ENCODE peak calls at places on chromosomes 2 and 18, in four cellular contexts. X is left ventricle myocardium inferior, F is thyroid gland, J is PC-9. T is an unnamed sample.

GRCh38 chr2:129191530-129191929 is 787.9 kb upstream of the RAB6C start:
- DNase-seq in F (no peak), J (peak), X (no peak), T (no peak)

GRCh38 chr18:71209944-71210343 is 921.1 kb downstream of the SOCS6 start:
- DNase-seq in X (no peak), F (no peak), J (no peak), T (no peak)

GRCh38 chr2:17146358-17146757 is 371.9 kb downstream of the RAD51AP2 start:
- DNase-seq in X (no peak), F (no peak), J (no peak), T (no peak)

GRCh38 chr18:13813271-13813849 is 10.6 kb upstream of the MC5R start:
- DNase-seq in J (peak), F (peak), X (peak), T (peak)

GRCh38 chr2:230974096-230974913 is 21.6 kb upstream of the SPATA3 start:
- DNase-seq in X (no peak), F (no peak), J (no peak), T (no peak)

GRCh38 chr18:44693030-44693784 is 12.5 kb downstream of the SETBP1 start:
- DNase-seq in X (no peak), F (peak), J (no peak), T (no peak)

GRCh38 chr18:11502368-11502767 is 107.0 kb upstream of the SLC35G4 start:
- DNase-seq in J (no peak), X (no peak), F (no peak), T (no peak)

GRCh38 chr2:190887089-190887488 is 6.5 kb downstream of the GLS start:
- DNase-seq in F (no peak), J (no peak), X (no peak), T (no peak)

GRCh38 chr18:2478662-2479061 is 92.6 kb downstream of the METTL4 start:
- DNase-seq in F (no peak), J (no peak), X (no peak), T (no peak)

GRCh38 chr2:239246723-239247122 is 154.1 kb downstream of the HDAC4 start:
- DNase-seq in X (no peak), F (peak), J (peak), T (no peak)

GRCh38 chr2:191218292-191218898 is 26.8 kb upstream of the MYO1B start:
- DNase-seq in F (peak), X (no peak), J (peak), T (peak)

GRCh38 chr2:151337643-151338042 is 19.7 kb upstream of the TNFAIP6 start:
- DNase-seq in X (no peak), J (no peak), F (no peak), T (no peak)

GRCh38 chr2:156956161-156956560 is 301.3 kb upstream of the GALNT5 start:
- DNase-seq in F (no peak), X (no peak), J (no peak), T (no peak)

GRCh38 chr2:66539452-66539851 is 104.5 kb downstream of the MEIS1 start:
- DNase-seq in X (no peak), J (no peak), F (no peak), T (no peak)

GRCh38 chr2:15554525-15555218 is 6.5 kb downstream of the NBAS start:
- DNase-seq in F (no peak), J (no peak), X (no peak), T (no peak)

GRCh38 chr2:177806025-177806424 is 266.6 kb downstream of the PDE11A start:
- DNase-seq in J (no peak), F (no peak), X (no peak), T (no peak)

GRCh38 chr2:158002079-158002478 is 99.6 kb upstream of the UPP2 start:
- DNase-seq in F (no peak), J (no peak), X (no peak), T (no peak)

GRCh38 chr18:32576296-32576916 is 105.7 kb upstream of the GAREM1 start:
- DNase-seq in X (no peak), F (peak), J (no peak), T (peak)

GRCh38 chr18:7733642-7734041 is 166.5 kb downstream of the PTPRM start:
- DNase-seq in J (no peak), X (no peak), F (no peak), T (no peak)

GRCh38 chr2:83368461-83368860 is 1090.6 kb downstream of the SUCLG1 start:
- DNase-seq in J (no peak), X (no peak), F (no peak), T (no peak)

GRCh38 chr18:11955299-11956029 is 25.8 kb upstream of the IMPA2 start:
- DNase-seq in J (no peak), X (no peak), F (peak), T (peak)

GRCh38 chr2:73307720-73308119 is 14.4 kb upstream of the EGR4 start:
- DNase-seq in F (no peak), X (no peak), J (no peak), T (no peak)

GRCh38 chr2:118197011-118197695 is 108.9 kb downstream of the INSIG2 start:
- DNase-seq in X (no peak), J (no peak), F (no peak), T (no peak)

GRCh38 chr2:120829633-120830025 is 94.0 kb downstream of the GLI2 start:
- DNase-seq in J (no peak), F (no peak), X (no peak), T (no peak)

GRCh38 chr18:80243204-80243603 is 4.1 kb downstream of the PARD6G start:
- DNase-seq in F (no peak), X (no peak), J (no peak), T (no peak)

GRCh38 chr18:495017-495416 is 5.5 kb downstream of the COLEC12 start:
- DNase-seq in F (no peak), X (no peak), J (no peak), T (no peak)

GRCh38 chr2:62941413-62941812 is 109.2 kb upstream of the OTX1 start:
- DNase-seq in J (no peak), F (no peak), X (no peak), T (no peak)

GRCh38 chr2:238381341-238382130 is 45.2 kb upstream of the ASB1 start:
- DNase-seq in X (no peak), F (no peak), J (no peak), T (no peak)

GRCh38 chr18:52636536-52636935 is 296.5 kb downstream of the DCC start:
- DNase-seq in J (no peak), X (no peak), F (no peak), T (no peak)

GRCh38 chr2:34408100-34408499 is 809.0 kb upstream of the FAM98A start:
- DNase-seq in F (no peak), X (no peak), J (no peak), T (no peak)

GRCh38 chr2:112465373-112465772 is 16.6 kb upstream of the TTL start:
- DNase-seq in F (no peak), X (no peak), J (no peak), T (no peak)

GRCh38 chr2:28810384-28811285 is at the start of gene SPDYA:
- DNase-seq in X (peak), J (no peak), F (peak), T (peak)

GRCh38 chr18:48804856-48805610 is 145.7 kb downstream of the SMAD7 start:
- DNase-seq in J (no peak), F (no peak), X (peak), T (peak)

GRCh38 chr2:222912117-222912516 is 51.3 kb downstream of the ACSL3 start:
- DNase-seq in F (no peak), J (no peak), X (no peak), T (no peak)

DNA sequence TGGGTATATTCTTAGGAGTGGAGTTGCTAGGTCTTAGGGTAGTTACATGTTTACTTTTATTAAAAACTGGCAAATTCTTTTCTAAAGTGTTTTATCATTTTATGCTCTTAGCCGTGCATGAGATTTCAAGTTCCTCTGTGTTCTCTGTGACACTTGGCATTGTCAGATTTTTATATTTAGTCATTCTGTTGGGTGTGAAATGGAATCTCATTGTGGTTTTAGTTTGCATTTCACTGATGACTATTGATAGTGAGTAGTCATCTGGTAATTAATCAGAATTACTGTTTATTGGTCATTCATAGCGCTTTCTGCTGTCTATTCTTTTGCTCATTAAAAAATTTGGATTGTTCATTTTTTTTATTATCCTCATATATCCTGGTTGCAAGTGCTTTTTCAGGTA is 34.1 kb downstream of the RAB3GAP1 start:
- DNase-seq in F (no peak), X (no peak), J (no peak), T (no peak)
- TF ChIP-seq CTCF in F (no peak), X (no peak), J (no peak), T (no peak)

GRCh38 chr2:85164145-85164559 is 31.0 kb downstream of the TCF7L1 start:
- DNase-seq in J (no peak), X (no peak), F (no peak), T (no peak)
- TF ChIP-seq CTCF in J (no peak), X (no peak), F (no peak), T (no peak)

DNA sequence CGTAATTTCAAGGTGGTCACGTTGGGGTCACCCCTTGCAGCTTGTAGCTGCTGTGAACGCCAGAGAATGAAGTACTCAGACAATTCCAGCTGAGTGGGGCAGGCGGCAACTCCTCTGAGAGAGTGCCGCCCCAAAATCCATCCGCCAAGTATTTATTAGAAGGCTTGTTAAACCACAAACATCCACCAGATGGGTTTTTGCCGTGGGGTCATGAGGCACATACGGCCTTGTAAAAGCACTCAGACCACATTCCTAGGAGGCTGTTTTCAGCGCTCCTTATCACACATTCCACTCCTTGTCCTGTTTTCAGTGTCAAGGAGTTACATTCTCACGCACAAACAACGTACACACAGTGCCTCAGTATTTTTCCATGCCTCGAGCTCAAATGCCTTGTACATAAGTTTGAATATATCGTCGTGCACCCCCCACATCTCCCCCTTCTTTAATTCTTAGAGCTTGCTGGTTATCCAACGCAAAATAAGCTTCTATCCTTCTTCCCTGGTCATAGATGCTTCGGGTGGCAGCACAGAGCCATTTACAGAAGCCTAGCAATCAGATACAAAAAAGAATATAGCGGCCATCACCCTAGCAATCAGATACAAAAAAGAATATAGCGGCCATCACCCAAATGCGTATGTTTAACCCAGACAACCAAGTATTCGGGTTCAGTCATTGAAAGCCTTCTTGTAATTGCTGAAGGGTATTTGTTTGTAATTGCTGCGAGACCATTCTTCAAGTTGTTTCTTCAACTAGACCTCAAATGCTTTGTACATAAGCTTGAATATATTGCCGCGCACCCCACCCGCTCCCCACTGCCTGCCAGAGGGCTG is 7.3 kb downstream of the ALPP start:
- DNase-seq in J (peak), F (no peak), X (no peak), T (no peak)
- TF ChIP-seq CTCF in J (no peak), F (no peak), X (no peak), T (no peak)

DNA sequence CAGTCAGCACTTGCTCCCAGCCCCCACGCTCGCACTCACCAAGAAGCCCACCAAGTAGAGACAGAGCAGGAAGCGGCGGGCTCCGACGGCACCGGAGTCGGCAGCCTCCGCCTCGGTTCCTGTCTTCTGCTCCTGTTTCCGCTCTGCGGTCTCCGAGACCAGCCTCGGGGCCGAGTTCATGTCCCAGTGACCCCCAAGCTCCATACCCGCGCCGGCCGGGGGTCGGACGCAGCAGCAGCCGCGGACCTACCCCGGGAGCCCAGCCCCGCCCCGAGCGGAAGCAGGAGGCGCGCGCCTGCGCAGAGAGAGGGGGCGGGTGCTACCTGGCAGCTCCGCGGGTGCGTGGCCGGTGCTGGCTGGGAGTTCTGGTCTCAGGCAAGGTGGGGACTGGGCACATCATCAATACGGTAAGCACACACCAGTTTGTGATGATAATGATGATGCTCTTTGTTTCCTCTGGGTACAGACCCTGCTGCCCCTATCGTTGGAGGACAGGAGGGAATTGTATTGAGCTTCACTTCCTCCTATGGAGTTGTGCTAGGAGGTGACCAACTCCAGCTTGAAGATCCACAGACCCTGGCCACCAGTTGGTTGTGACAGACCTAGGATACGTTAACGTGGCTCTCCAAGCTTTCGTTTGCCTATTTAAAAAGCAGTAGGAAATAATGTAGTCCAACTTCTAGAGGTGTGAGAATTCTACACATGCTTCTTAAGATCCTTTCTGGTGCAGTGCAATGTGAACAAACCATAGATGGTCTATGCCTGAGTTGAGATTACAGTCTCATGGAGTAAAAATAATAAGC is 25.0 kb upstream of the TMEM182 start:
- DNase-seq in F (peak), J (peak), X (peak), T (peak)
- TF ChIP-seq CTCF in F (no peak), J (no peak), X (no peak), T (no peak)

DNA sequence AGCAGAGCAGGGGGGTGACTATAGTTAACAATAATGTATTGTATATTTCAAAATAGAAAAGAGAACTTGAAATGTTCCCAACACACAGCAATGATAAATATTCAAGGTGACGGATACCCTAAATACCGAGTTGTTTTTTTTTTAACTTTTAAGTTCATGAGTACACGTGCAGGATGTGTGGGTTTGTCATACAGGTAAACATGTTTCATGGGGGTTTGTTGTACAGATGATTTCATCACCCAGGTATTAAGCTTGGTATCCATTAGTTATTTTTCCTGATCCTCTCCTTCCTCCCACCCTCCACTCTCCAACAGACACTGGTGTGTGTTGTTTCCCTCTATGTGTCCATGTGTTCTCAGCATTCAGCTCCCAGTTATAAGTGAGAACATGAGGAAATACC is 164.5 kb upstream of the DNMT3A start:
- DNase-seq in J (no peak), F (no peak), X (no peak), T (no peak)
- TF ChIP-seq CTCF in J (no peak), F (no peak), X (no peak), T (no peak)